ENCODE peak calls at places on chromosomes 6 and 20, in seven cellular contexts. N is effector memory CD4-positive, alpha-beta T cell; G is progenitor cell of endocrine pancreas; H is neural progenitor cell; P is ELF-1; L is PC-3; C is cardiac fibroblast. T is an unnamed sample.

GRCh38 chr6:122388945-122389344 is 10.5 kb upstream of the HSF2 start:
- DNase-seq in P (no peak), N (no peak), C (no peak), H (no peak), G (no peak), L (no peak), T (no peak)

GRCh38 chr6:159880412-159880811 is 10.4 kb upstream of the MAS1 start:
- DNase-seq in G (no peak), L (no peak), N (no peak), H (no peak), P (no peak), C (no peak), T (no peak)

GRCh38 chr6:33199687-33200233 is 705 bp downstream of the RXRB start:
- DNase-seq in N (no peak), H (peak; percentile 92), C (peak; percentile 76), P (no peak), L (peak; percentile 74), G (no peak), T (peak; percentile 73)

GRCh38 chr6:30770164-30770563 is 25.8 kb upstream of the IER3 start:
- DNase-seq in G (no peak), C (no peak), N (no peak), L (peak; percentile 40), P (no peak), H (no peak), T (no peak)

GRCh38 chr6:77463881-77464867 is 883 bp upstream of the HTR1B start:
- DNase-seq in P (peak; percentile 63), C (no peak), L (no peak), H (peak; percentile 68), N (no peak), G (peak; percentile 24), T (no peak)

GRCh38 chr6:91483415-91483814 is 896.5 kb upstream of the MAP3K7 start:
- DNase-seq in H (no peak), P (no peak), C (no peak), N (no peak), L (no peak), G (no peak), T (no peak)

GRCh38 chr20:9024596-9024995 is 44.3 kb upstream of the PLCB4 start:
- DNase-seq in C (no peak), P (no peak), H (no peak), L (no peak), G (no peak), N (no peak), T (no peak)

GRCh38 chr6:134722996-134723871 is 226.7 kb downstream of the ALDH8A1 start:
- DNase-seq in H (no peak), N (no peak), P (no peak), L (no peak), C (peak; percentile 30), G (no peak), T (no peak)

GRCh38 chr6:30685977-30686907 is at the start of gene PPP1R18:
- DNase-seq in G (peak; percentile 21), L (peak; percentile 72), H (peak; percentile 75), N (peak; percentile 68), P (peak; percentile 49), C (peak; percentile 77), T (peak; percentile 45)

GRCh38 chr6:131160254-131160758 is 25.0 kb downstream of the AKAP7 start:
- DNase-seq in N (no peak), P (no peak), H (no peak), C (no peak), L (no peak), G (no peak), T (no peak)

GRCh38 chr20:21099653-21100589 is 6.2 kb downstream of the LINC00237 start:
- DNase-seq in L (no peak), C (peak; percentile 12), N (peak; percentile 13), P (peak; percentile 40), H (peak; percentile 69), G (no peak), T (peak; percentile 21)

GRCh38 chr6:139655783-139656705 is 281.6 kb upstream of the CITED2 start:
- DNase-seq in G (no peak), H (no peak), C (no peak), N (no peak), P (peak; percentile 46), L (peak; percentile 77), T (no peak)

GRCh38 chr6:9140181-9140580 is 704.8 kb upstream of the SLC35B3 start:
- DNase-seq in L (peak; percentile 82), P (no peak), H (no peak), N (no peak), C (no peak), G (no peak), T (no peak)

GRCh38 chr6:47478233-47479155 is 905 bp downstream of the CD2AP start:
- DNase-seq in G (no peak), H (peak; percentile 38), C (peak; percentile 38), N (no peak), P (peak; percentile 65), L (peak; percentile 34), T (peak; percentile 15)

GRCh38 chr6:37617073-37617472 is 80.6 kb downstream of the MDGA1 start:
- DNase-seq in H (no peak), P (no peak), L (no peak), N (no peak), G (no peak), C (no peak), T (no peak)

GRCh38 chr6:11212625-11213024 is 19.8 kb downstream of the NEDD9 start:
- DNase-seq in N (no peak), H (no peak), L (peak; percentile 77), P (no peak), C (peak; percentile 84), G (no peak), T (no peak)